ENCODE peak calls at places on chromosome 13, in ten cellular contexts. W, D, U, Y, R, V, O, C, Z and B are unnamed samples.

GRCh38 chr13:39776439-39776838 is 121.0 kb downstream of the COG6 start:
- DNase-seq in W (peak; percentile 20), D (no peak), U (no peak), Y (no peak), R (peak; percentile 32), V (no peak), O (peak; percentile 91), C (no peak), Z (no peak), B (no peak)

GRCh38 chr13:27004866-27005265 is 166.7 kb downstream of the USP12 start:
- DNase-seq in W (no peak), D (no peak), U (no peak), Y (no peak), R (no peak), V (no peak), O (no peak), C (no peak), Z (no peak), B (no peak)

GRCh38 chr13:41916173-41916954 is 44.5 kb downstream of the VWA8 start:
- DNase-seq in W (no peak), D (no peak), U (no peak), Y (no peak), R (peak; percentile 84), V (no peak), O (peak; percentile 93), C (peak; percentile 28), Z (no peak), B (no peak)

GRCh38 chr13:113110852-113111315 is 5.3 kb downstream of the F7 start:
- DNase-seq in W (no peak), D (no peak), U (no peak), Y (no peak), R (no peak), V (no peak), O (no peak), C (no peak), Z (peak; percentile 2), B (no peak)

GRCh38 chr13:99505814-99506269 is 4.6 kb downstream of the TM9SF2 start:
- DNase-seq in W (no peak), D (no peak), U (no peak), Y (no peak), R (peak; percentile 13), V (no peak), O (peak; percentile 20), C (no peak), Z (no peak), B (no peak)

GRCh38 chr13:98315466-98315865 is 138.4 kb upstream of the RNF113B start:
- DNase-seq in W (no peak), D (no peak), U (no peak), Y (no peak), R (no peak), V (no peak), O (peak; percentile 48), C (no peak), Z (no peak), B (no peak)

GRCh38 chr13:95497307-95497943 is 55.1 kb upstream of the CLDN10 start:
- DNase-seq in W (no peak), D (no peak), U (no peak), Y (no peak), R (no peak), V (no peak), O (no peak), C (no peak), Z (peak; percentile 77), B (no peak)

GRCh38 chr13:44662515-44662914 is 86.4 kb upstream of the TSC22D1 start:
- DNase-seq in W (no peak), D (no peak), U (no peak), Y (no peak), R (no peak), V (no peak), O (no peak), C (no peak), Z (no peak), B (no peak)

GRCh38 chr13:26476111-26476743 is 81.3 kb upstream of the WASF3 start:
- DNase-seq in W (no peak), D (no peak), U (no peak), Y (no peak), R (no peak), V (no peak), O (peak; percentile 35), C (no peak), Z (no peak), B (no peak)

GRCh38 chr13:34458756-34459462 is 483.2 kb upstream of the NBEA start:
- DNase-seq in W (no peak), D (no peak), U (no peak), Y (peak; percentile 75), R (no peak), V (no peak), O (no peak), C (no peak), Z (no peak), B (no peak)

GRCh38 chr13:51125495-51126226 is 14.6 kb upstream of the C13orf42 start:
- DNase-seq in W (peak; percentile 67), D (no peak), U (peak; percentile 60), Y (peak; percentile 89), R (peak; percentile 78), V (peak; percentile 46), O (peak; percentile 50), C (peak; percentile 18), Z (peak; percentile 72), B (no peak)

GRCh38 chr13:40992678-40993077 is 26.4 kb downstream of the ELF1 start:
- DNase-seq in W (no peak), D (no peak), U (no peak), Y (no peak), R (no peak), V (no peak), O (no peak), C (no peak), Z (no peak), B (no peak)

GRCh38 chr13:35716186-35716585 is 239.7 kb upstream of the MAB21L1 start:
- DNase-seq in W (no peak), D (no peak), U (no peak), Y (no peak), R (peak; percentile 8), V (peak; percentile 38), O (no peak), C (no peak), Z (no peak), B (no peak)

DNA sequence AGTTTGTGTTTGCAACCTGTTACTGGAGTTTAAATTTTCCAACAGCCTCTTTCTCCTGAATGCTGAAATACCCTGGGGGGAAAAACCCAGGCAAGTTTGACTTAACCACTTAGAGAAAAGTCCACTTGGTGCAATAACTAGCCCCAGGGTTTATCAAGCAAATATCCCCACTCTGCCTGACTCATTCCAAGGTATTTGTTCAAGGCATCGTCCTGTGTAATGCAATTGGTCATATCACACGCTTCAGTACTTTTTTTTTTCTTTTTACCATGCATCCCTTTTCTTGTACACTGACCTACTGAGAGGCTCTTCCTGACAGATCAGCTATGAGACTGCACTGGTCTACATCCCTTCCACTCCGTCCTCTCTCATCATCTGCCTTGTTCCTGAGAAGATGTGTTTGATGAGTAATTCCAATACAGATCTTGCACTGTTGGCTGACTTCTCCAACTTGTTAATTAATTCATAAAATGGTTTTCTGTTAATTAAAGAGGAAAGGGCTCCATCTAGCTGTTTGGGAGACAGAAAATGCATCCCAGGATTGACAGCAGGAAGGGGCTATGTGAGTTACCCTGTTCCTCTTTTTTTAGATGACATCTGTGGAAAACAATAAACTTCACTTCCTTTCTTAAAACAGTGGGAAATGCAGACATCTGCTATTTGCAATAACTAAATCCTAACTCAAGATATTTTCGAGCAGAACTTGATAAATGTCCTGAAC is 212.6 kb upstream of the IRS2 start:
- DNase-seq in W (no peak), D (no peak), U (no peak), Y (no peak), R (no peak), V (no peak), O (peak; percentile 73), C (peak; percentile 65), Z (no peak), B (no peak)
- TF ChIP-seq CTCF in W (no peak), D (no peak), U (no peak), Y (no peak), R (no peak), V (no peak), O (peak; percentile 5), C (no peak), Z (no peak), B (no peak)

GRCh38 chr13:66689037-66689619 is 541.0 kb downstream of the PCDH9 start:
- DNase-seq in W (no peak), D (no peak), U (no peak), Y (no peak), R (no peak), V (no peak), O (peak; percentile 41), C (no peak), Z (no peak), B (no peak)
- TF ChIP-seq CTCF in W (no peak), D (no peak), U (no peak), Y (no peak), R (no peak), V (no peak), O (peak; percentile 34), C (peak; percentile 18), Z (no peak), B (no peak)

GRCh38 chr13:111211789-111212516 is 96.8 kb downstream of the ARHGEF7 start:
- DNase-seq in W (no peak), D (no peak), U (no peak), Y (no peak), R (no peak), V (no peak), O (peak; percentile 86), C (no peak), Z (no peak), B (no peak)
- TF ChIP-seq CTCF in W (no peak), D (no peak), U (no peak), Y (no peak), R (no peak), V (no peak), O (no peak), C (no peak), Z (no peak), B (no peak)

GRCh38 chr13:30806784-30807183 is 71.4 kb downstream of the ALOX5AP start:
- DNase-seq in W (no peak), D (no peak), U (no peak), Y (no peak), R (no peak), V (no peak), O (peak; percentile 76), C (peak; percentile 14), Z (no peak), B (no peak)

GRCh38 chr13:30810261-30810701 is 74.9 kb downstream of the ALOX5AP start:
- DNase-seq in W (no peak), D (no peak), U (no peak), Y (no peak), R (no peak), V (no peak), O (no peak), C (no peak), Z (peak; percentile 63), B (no peak)

GRCh38 chr13:30809787-30810186 is 74.4 kb downstream of the ALOX5AP start:
- DNase-seq in W (no peak), D (no peak), U (no peak), Y (no peak), R (no peak), V (no peak), O (no peak), C (no peak), Z (no peak), B (no peak)

GRCh38 chr13:30807392-30807791 is 72.0 kb downstream of the ALOX5AP start:
- DNase-seq in W (no peak), D (no peak), U (no peak), Y (no peak), R (no peak), V (no peak), O (no peak), C (no peak), Z (no peak), B (no peak)

DNA sequence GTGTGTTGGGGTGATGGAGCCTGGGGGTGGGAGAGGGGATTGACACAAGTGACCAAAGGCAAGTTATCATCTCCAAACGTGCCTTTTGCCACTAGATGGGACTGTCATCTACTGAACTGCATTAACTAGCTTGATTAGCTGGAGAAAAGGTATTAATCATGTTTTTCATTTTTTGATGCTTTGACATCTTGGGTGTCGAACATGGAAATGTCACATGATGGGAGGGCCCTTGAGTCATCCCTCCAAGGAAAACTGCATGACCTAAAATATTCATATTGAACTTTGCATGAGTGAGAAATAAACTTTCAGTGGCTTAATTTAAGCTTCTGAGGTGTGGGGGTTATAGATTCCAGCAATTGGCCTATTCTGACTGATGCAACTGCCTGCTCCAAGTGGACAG is 73.3 kb downstream of the ALOX5AP start:
- DNase-seq in W (no peak), D (no peak), U (no peak), Y (no peak), R (no peak), V (no peak), O (no peak), C (no peak), Z (no peak), B (no peak)
- TF ChIP-seq CTCF in W (no peak), D (no peak), U (peak; percentile 49), Y (no peak), R (no peak), V (no peak), O (no peak), C (no peak), Z (no peak), B (no peak)